ENCODE peak calls at places on chromosomes 3 and 15, in ten cellular contexts. M is mesendoderm, T is caudate nucleus, I is tibial nerve, Q is endodermal cell, C is lower lobe of right lung, D is cardiac muscle cell, J is ovary, H is pancreas, V is dorsolateral prefrontal cortex. A is an unnamed sample.

GRCh38 chr3:50574280-50574831 is 5.0 kb downstream of the HEMK1 start:
- DNase-seq in M (no peak), T (no peak), I (no peak), Q (no peak), C (no peak), D (no peak), J (no peak), H (no peak), V (no peak), A (no peak)

GRCh38 chr15:37041042-37041441 is 59.3 kb downstream of the MEIS2 start:
- DNase-seq in M (no peak), T (no peak), I (no peak), Q (no peak), C (no peak), D (no peak), J (no peak), H (no peak), V (no peak), A (no peak)

GRCh38 chr3:171282041-171282440 is 178.2 kb downstream of the TNIK start:
- DNase-seq in M (no peak), T (no peak), I (no peak), Q (no peak), C (no peak), D (peak), J (no peak), H (no peak), V (no peak), A (no peak)

GRCh38 chr3:189985938-189986337 is 134.8 kb downstream of the P3H2 start:
- DNase-seq in M (no peak), T (no peak), I (no peak), Q (no peak), C (no peak), D (no peak), J (no peak), H (no peak), V (no peak), A (no peak)

GRCh38 chr3:71559578-71560162 is 23.9 kb downstream of the FOXP1 start:
- DNase-seq in M (no peak), T (no peak), I (no peak), Q (no peak), C (no peak), D (peak), J (no peak), H (no peak), V (no peak), A (no peak)

GRCh38 chr3:123069021-123069381 is 2.2 kb downstream of the PDIA5 start:
- DNase-seq in M (no peak), T (no peak), I (no peak), Q (peak), C (no peak), D (no peak), J (no peak), H (peak), V (no peak), A (no peak)

GRCh38 chr3:72517804-72518442 is 330.3 kb downstream of the SHQ1 start:
- DNase-seq in M (no peak), T (no peak), I (no peak), Q (no peak), C (no peak), D (peak), J (no peak), H (no peak), V (no peak), A (no peak)

GRCh38 chr15:92663250-92663951 is 7.8 kb upstream of the FAM174B start:
- DNase-seq in M (no peak), T (no peak), I (no peak), Q (peak), C (no peak), D (no peak), J (no peak), H (no peak), V (no peak), A (no peak)

GRCh38 chr3:18351069-18351628 is 74.0 kb downstream of the SATB1 start:
- DNase-seq in M (peak), T (no peak), I (no peak), Q (peak), C (no peak), D (peak), J (no peak), H (no peak), V (no peak), A (no peak)

GRCh38 chr3:65233561-65233960 is 545.8 kb upstream of the ADAMTS9 start:
- DNase-seq in M (no peak), T (no peak), I (no peak), Q (no peak), C (no peak), D (no peak), J (no peak), H (no peak), V (no peak), A (no peak)

GRCh38 chr3:196968233-196969000 is at the start of gene PIGZ:
- DNase-seq in M (no peak), T (no peak), I (no peak), Q (peak), C (peak), D (peak), J (no peak), H (peak), V (no peak), A (no peak)

GRCh38 chr3:14424711-14425573 is 22.5 kb downstream of the SLC6A6 start:
- DNase-seq in M (peak), T (no peak), I (no peak), Q (no peak), C (peak), D (no peak), J (no peak), H (no peak), V (no peak), A (no peak)

GRCh38 chr3:72547183-72547582 is 301.1 kb downstream of the SHQ1 start:
- DNase-seq in M (no peak), T (no peak), I (no peak), Q (no peak), C (no peak), D (no peak), J (no peak), H (no peak), V (no peak), A (no peak)

DNA sequence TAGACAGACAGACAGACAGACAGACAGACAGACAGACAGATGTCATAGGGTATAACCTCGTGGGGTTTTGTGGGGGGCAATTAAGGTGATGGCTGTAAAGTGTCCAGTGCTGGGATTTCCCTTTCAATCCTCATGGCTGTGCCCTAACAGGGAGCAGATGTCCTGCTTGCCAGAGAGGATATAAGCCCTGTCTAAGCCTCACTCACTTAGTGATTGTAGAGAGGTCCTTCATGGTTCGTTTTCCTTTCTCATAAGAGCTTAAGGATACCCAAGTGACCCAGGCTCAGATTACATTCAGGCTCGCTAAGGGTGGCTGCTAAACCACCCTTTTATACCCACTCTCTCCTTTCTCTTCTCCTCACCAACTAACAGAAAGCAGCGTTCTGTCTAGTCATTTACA is 19.3 kb downstream of the LYSMD2 start:
- DNase-seq in M (no peak), T (no peak), I (no peak), Q (no peak), C (no peak), D (no peak), J (no peak), H (no peak), V (no peak), A (no peak)
- H3K27ac ChIP-seq in M (no peak), T (no peak), I (no peak), Q (no peak), C (no peak), D (no peak), J (no peak), H (no peak), V (no peak), A (no peak)

GRCh38 chr3:45126730-45127129 is 19.4 kb downstream of the CDCP1 start:
- DNase-seq in M (no peak), T (no peak), I (no peak), Q (no peak), C (no peak), D (no peak), J (no peak), H (no peak), V (no peak), A (no peak)
- H3K27ac ChIP-seq in M (no peak), T (no peak), I (no peak), Q (no peak), C (no peak), D (no peak), J (no peak), H (no peak), V (no peak), A (no peak)

GRCh38 chr3:141242035-141242721 is 10.6 kb downstream of the PXYLP1 start:
- DNase-seq in M (no peak), T (no peak), I (no peak), Q (peak), C (no peak), D (peak), J (no peak), H (no peak), V (no peak), A (no peak)
- H3K27ac ChIP-seq in M (no peak), T (no peak), I (no peak), Q (no peak), C (no peak), D (no peak), J (no peak), H (no peak), V (no peak), A (no peak)

DNA sequence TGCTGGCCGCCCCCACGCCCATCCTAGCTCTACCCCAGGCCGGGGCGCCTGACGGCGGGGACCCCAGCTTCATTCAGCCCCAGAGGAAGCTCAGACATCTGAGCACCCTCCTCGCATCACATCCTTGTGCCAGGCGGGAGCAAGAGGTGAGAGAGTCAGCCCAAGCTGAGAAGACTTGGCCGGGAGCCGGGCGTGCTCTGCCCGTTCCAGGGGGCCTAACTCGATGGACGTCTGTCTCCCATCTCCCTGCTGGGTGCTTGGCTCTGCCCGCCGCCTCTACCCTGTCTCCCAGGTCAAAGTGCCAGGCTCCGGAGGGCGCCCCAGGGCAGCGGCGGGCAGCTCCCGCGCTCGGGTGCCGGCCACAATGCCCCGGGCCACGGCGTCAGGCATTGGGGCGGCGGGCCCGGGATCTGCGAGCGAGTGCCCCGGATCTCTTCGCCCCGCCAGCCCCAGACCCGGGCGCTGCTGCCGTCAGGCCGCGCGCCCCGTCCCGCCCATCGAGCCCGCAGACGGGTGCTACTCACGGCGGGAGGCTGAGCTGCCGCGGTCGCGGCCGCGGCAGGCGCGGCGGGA is 425 bp downstream of the DAPK2 start:
- DNase-seq in M (no peak), T (no peak), I (no peak), Q (peak), C (no peak), D (no peak), J (peak), H (peak), V (no peak), A (no peak)
- H3K27ac ChIP-seq in M (no peak), T (no peak), I (peak), Q (no peak), C (peak), D (no peak), J (no peak), H (no peak), V (peak), A (peak)

GRCh38 chr3:107209302-107210060 is 167.8 kb upstream of the CCDC54 start:
- DNase-seq in M (no peak), T (no peak), I (no peak), Q (no peak), C (no peak), D (no peak), J (no peak), H (no peak), V (no peak), A (no peak)
- H3K27ac ChIP-seq in M (no peak), T (peak), I (peak), Q (no peak), C (peak), D (no peak), J (peak), H (no peak), V (peak), A (peak)

DNA sequence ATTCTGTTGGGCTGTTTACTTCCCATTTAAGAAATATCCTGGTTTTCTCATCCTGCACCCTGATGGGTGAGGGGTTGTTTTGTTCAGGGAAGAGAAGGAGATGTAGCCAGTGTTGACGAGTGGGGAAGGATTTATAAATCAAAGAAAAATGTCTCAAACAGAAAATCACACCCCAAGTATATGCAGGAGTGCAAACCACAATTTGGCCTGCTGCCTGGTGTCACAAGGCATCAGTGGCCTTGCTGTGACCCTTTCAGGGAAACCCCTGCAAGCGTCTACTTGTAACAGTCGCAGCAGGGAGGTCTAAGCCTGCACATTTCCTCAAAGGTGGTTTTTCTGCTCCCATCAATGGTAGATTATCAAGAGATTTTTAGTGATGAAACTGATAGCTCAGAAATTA is 132.6 kb upstream of the LRRN1 start:
- DNase-seq in M (no peak), T (no peak), I (no peak), Q (no peak), C (no peak), D (no peak), J (no peak), H (no peak), V (no peak), A (no peak)
- H3K27ac ChIP-seq in M (no peak), T (no peak), I (no peak), Q (no peak), C (no peak), D (no peak), J (no peak), H (no peak), V (no peak), A (no peak)

DNA sequence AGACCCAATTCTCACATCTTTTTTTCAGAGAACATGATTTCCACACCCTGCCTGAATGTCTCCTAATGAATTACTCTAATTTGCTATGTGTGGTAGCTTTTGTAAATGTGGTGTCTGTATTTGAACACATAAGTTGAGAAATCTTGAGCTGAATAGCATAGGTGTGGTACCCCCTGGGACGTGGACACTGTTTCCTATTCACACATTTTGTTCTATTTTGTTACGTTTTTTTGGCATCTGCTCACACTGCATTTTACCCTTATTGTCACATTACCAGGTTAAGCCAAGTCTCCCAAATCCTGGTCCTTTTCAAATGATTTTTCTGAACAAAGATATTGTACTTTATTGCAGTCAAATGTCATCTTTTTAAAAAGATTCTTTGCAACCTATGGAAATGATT is 6.8 kb upstream of the MAPK6 start:
- DNase-seq in M (no peak), T (no peak), I (no peak), Q (no peak), C (no peak), D (no peak), J (no peak), H (no peak), V (no peak), A (no peak)
- H3K27ac ChIP-seq in M (no peak), T (peak), I (peak), Q (peak), C (no peak), D (peak), J (no peak), H (no peak), V (peak), A (peak)